ENCODE peak calls at places on chromosome 9, in six cellular contexts. C is K562; T is neural progenitor cell; D is suprapubic skin; U is Peyer's patch; V is CD8-positive, alpha-beta T cell. E is an unnamed sample.

GRCh38 chr9:129209109-129209508 is 31.0 kb upstream of the IER5L start:
- DNase-seq in C (no peak), T (no peak), D (no peak), U (no peak), V (no peak), E (no peak)

GRCh38 chr9:136153381-136154065 is 34.8 kb upstream of the TMEM250 start:
- DNase-seq in C (no peak), T (no peak), D (no peak), U (no peak), V (no peak), E (no peak)

GRCh38 chr9:7811679-7812078 is 12.1 kb upstream of the DMAC1 start:
- DNase-seq in C (no peak), T (no peak), D (no peak), U (no peak), V (no peak), E (no peak)

GRCh38 chr9:91360551-91361293 is 996 bp downstream of the AUH start:
- DNase-seq in C (no peak), T (peak; percentile 56), D (no peak), U (no peak), V (no peak), E (no peak)

GRCh38 chr9:126361810-126362238 is 35.2 kb downstream of the MVB12B start:
- DNase-seq in C (no peak), T (no peak), D (no peak), U (no peak), V (no peak), E (no peak)

GRCh38 chr9:136784997-136785361 is 6.2 kb upstream of the TMEM141 start:
- DNase-seq in C (peak; percentile 70), T (no peak), D (no peak), U (no peak), V (no peak), E (no peak)

GRCh38 chr9:122991370-122991830 is 42.1 kb upstream of the GPR21 start:
- DNase-seq in C (peak; percentile 34), T (peak; percentile 5), D (no peak), U (no peak), V (peak; percentile 12), E (peak; percentile 13)

GRCh38 chr9:3464033-3464638 is 61.7 kb downstream of the RFX3 start:
- DNase-seq in C (no peak), T (no peak), D (no peak), U (no peak), V (no peak), E (no peak)

GRCh38 chr9:104536756-104537155 is at the start of gene OR13C3:
- DNase-seq in C (no peak), T (no peak), D (no peak), U (no peak), V (no peak), E (no peak)

GRCh38 chr9:12538842-12539584 is 154.2 kb upstream of the TYRP1 start:
- DNase-seq in C (no peak), T (no peak), D (no peak), U (no peak), V (no peak), E (no peak)

GRCh38 chr9:4433379-4433778 is 56.9 kb upstream of the SLC1A1 start:
- DNase-seq in C (peak; percentile 5), T (no peak), D (no peak), U (no peak), V (no peak), E (no peak)

GRCh38 chr9:87713278-87713989 is 12.5 kb upstream of the CTSL start:
- DNase-seq in C (peak; percentile 73), T (no peak), D (peak; percentile 95), U (peak; percentile 62), V (no peak), E (peak; percentile 81)

GRCh38 chr9:33471361-33471760 is 2.4 kb downstream of the NOL6 start:
- DNase-seq in C (no peak), T (no peak), D (no peak), U (no peak), V (no peak), E (no peak)

GRCh38 chr9:69472101-69472625 is 147.1 kb downstream of the ENTREP1 start:
- DNase-seq in C (no peak), T (no peak), D (no peak), U (no peak), V (no peak), E (no peak)

DNA sequence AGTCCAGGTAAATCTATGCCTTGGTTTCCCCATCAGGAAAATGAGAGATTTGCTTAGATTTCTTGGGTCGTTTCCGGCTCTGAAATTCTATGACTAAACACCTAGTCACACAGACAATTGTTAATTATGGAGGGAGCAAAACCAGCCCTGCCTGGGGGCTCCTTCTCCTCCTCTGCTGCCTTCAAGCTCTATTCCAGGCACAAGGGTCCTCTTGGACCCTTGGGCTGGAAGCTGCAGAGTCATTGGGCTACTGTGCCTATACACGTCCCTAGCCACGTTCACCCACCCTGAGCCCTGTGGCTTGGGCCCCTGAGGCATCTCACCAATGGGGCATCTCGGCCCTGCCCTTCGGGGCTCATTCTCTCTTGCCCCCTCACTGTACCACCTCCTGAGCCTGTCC is 73.8 kb upstream of the TBC1D2 start:
- DNase-seq in C (no peak), T (no peak), D (no peak), U (no peak), V (no peak), E (no peak)
- H3K4me1 ChIP-seq in C (peaks cover 41% of the 10 kb centered on the region), T (no peaks in the 10 kb centered on the region), D (no peaks in the 10 kb centered on the region), U (no peaks in the 10 kb centered on the region), V (no peaks in the 10 kb centered on the region), E (no peaks in the 10 kb centered on the region)

GRCh38 chr9:38053697-38054461 is 15.1 kb downstream of the SHB start:
- DNase-seq in C (no peak), T (no peak), D (no peak), U (peak; percentile 19), V (no peak), E (no peak)
- H3K4me1 ChIP-seq in C (peaks cover 8% of the 10 kb centered on the region), T (peaks cover 14% of the 10 kb centered on the region), D (peaks cover under 1% of the 10 kb centered on the region), U (no peaks in the 10 kb centered on the region), V (no peaks in the 10 kb centered on the region), E (peaks cover 96% of the 10 kb centered on the region)

GRCh38 chr9:38037981-38038306 is 31.1 kb downstream of the SHB start:
- DNase-seq in C (no peak), T (no peak), D (no peak), U (no peak), V (no peak), E (no peak)

GRCh38 chr9:38039907-38040682 is 28.9 kb downstream of the SHB start:
- DNase-seq in C (peak; percentile 81), T (no peak), D (no peak), U (no peak), V (no peak), E (no peak)

GRCh38 chr9:38041564-38042267 is 27.3 kb downstream of the SHB start:
- DNase-seq in C (no peak), T (no peak), D (no peak), U (no peak), V (no peak), E (no peak)

GRCh38 chr9:38038307-38039089 is 30.5 kb downstream of the SHB start:
- DNase-seq in C (peak; percentile 70), T (no peak), D (no peak), U (no peak), V (no peak), E (no peak)

DNA sequence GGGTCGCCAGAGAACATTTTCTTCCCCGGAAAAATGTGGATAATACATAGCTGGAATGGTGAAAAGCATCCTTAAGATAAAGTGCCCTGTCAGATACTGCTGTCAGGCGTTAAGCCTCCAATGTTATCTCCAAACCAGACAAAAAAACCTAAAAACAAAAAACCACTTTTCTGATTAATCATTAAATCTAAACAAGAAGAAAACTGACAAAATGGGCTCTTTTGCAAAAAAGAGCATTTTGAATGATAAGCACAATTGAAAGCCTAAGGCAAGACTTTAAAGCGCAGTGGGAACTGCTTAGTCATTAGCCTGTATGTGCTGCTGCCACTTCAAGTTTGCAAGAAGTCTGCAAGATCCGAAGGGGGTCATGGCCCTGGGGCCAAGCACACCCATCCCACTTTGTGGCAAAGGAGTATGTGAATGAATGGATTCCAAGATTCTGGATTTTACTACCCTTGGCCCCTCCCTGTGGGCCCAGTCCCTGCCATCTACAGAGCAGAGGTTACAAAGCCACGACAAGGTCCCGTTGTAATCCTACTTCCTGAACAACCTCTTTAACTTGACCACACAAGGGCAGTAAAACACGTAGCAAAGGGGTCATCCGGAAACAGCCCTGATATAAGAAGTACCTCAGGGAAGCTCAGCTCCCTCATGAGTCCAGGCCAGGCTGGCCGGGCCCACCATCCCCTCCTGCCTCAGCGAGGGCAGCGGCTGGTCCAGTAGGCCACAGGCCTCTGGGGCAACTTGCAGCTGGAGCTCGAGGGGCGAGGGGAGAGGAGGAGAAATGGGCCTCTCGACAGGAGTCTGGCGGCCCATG is 29.7 kb downstream of the SHB start:
- DNase-seq in C (peak; percentile 64), T (no peak), D (no peak), U (no peak), V (no peak), E (no peak)
- H3K4me1 ChIP-seq in C (peaks cover 58% of the 10 kb centered on the region), T (peaks cover 8% of the 10 kb centered on the region), D (peaks cover 75% of the 10 kb centered on the region), U (no peaks in the 10 kb centered on the region), V (no peaks in the 10 kb centered on the region), E (peaks cover 91% of the 10 kb centered on the region)

GRCh38 chr9:128153117-128153946 is 4.1 kb downstream of the LCN2 start:
- DNase-seq in C (peak; percentile 12), T (no peak), D (no peak), U (peak; percentile 37), V (no peak), E (no peak)

GRCh38 chr9:128152781-128153116 is 3.5 kb downstream of the LCN2 start:
- DNase-seq in C (peak; percentile 24), T (no peak), D (no peak), U (no peak), V (no peak), E (no peak)

GRCh38 chr9:128151343-128152132 is 2.3 kb downstream of the LCN2 start:
- DNase-seq in C (peak; percentile 19), T (no peak), D (no peak), U (peak; percentile 36), V (no peak), E (no peak)

GRCh38 chr9:128150594-128151342 is 1.5 kb downstream of the LCN2 start:
- DNase-seq in C (peak; percentile 94), T (peak; percentile 69), D (no peak), U (peak; percentile 58), V (no peak), E (no peak)

GRCh38 chr9:128152133-128152780 is 3.0 kb downstream of the LCN2 start:
- DNase-seq in C (peak; percentile 11), T (no peak), D (no peak), U (peak; percentile 19), V (no peak), E (no peak)
- H3K4me1 ChIP-seq in C (peaks cover 17% of the 10 kb centered on the region), T (no peaks in the 10 kb centered on the region), D (peaks cover 25% of the 10 kb centered on the region), U (no peaks in the 10 kb centered on the region), V (no peaks in the 10 kb centered on the region), E (peaks cover 5% of the 10 kb centered on the region)

E was measured in Panc1.